ENCODE peak calls at places on chromosomes 1 and 21, in nine cellular contexts. U is dorsolateral prefrontal cortex, L is BE2C, S is GM12864, J is astrocyte of the spinal cord, R is AG09309, K is fibroblast of lung, A is fibroblast of mammary gland, D is IMR-90. G is an unnamed sample.

GRCh38 chr1:218942421-218942820 is 231.3 kb upstream of the LYPLAL1 start:
- DNase-seq in J (peak; percentile 41), K (no peak), U (no peak), A (peak; percentile 82), S (no peak), R (no peak), L (no peak), D (no peak), G (no peak)

GRCh38 chr1:157369808-157370521 is 182.3 kb downstream of the FCRL5 start:
- DNase-seq in K (peak; percentile 47), D (peak; percentile 43), U (no peak), J (peak; percentile 53), R (no peak), L (peak; percentile 43), S (no peak), A (peak; percentile 56), G (peak; percentile 12)

GRCh38 chr1:182392045-182393028 is 747 bp upstream of the GLUL start:
- DNase-seq in S (no peak), J (peak; percentile 29), D (peak; percentile 9), U (peak; percentile 33), A (peak; percentile 41), R (no peak), K (peak; percentile 53), L (no peak), G (no peak)

GRCh38 chr1:161727343-161727924 is 6.1 kb downstream of the FCRLB start:
- DNase-seq in K (peak; percentile 55), D (peak; percentile 84), S (no peak), A (peak; percentile 84), R (peak; percentile 74), J (peak; percentile 87), L (no peak), U (no peak), G (no peak)

GRCh38 chr1:65840683-65841082 is 48.0 kb downstream of the PDE4B start:
- DNase-seq in S (no peak), U (no peak), D (no peak), K (no peak), J (no peak), A (no peak), L (no peak), R (no peak), G (no peak)

GRCh38 chr21:32135401-32136363 is 143.2 kb downstream of the MIS18A start:
- DNase-seq in R (peak; percentile 2), D (peak; percentile 1), S (peak; percentile 46), K (no peak), A (peak; percentile 70), U (peak; percentile 86), J (peak; percentile 71), L (no peak), G (peak; percentile 89)

GRCh38 chr1:3863231-3863935 is 6.1 kb downstream of the DFFB start:
- DNase-seq in A (no peak), K (no peak), J (no peak), R (no peak), S (no peak), U (no peak), D (no peak), L (no peak), G (no peak)

GRCh38 chr1:204102029-204102611 is 29.2 kb downstream of the SOX13 start:
- DNase-seq in J (no peak), U (no peak), D (no peak), L (no peak), S (no peak), R (no peak), K (no peak), A (no peak), G (no peak)

GRCh38 chr1:244712669-244713068 is 59.7 kb downstream of the DESI2 start:
- DNase-seq in J (no peak), U (no peak), S (no peak), R (no peak), L (no peak), A (no peak), D (no peak), K (no peak), G (no peak)

GRCh38 chr1:152015766-152016165 is 21.0 kb downstream of the S100A11 start:
- DNase-seq in U (no peak), R (no peak), K (no peak), L (no peak), A (no peak), J (no peak), D (no peak), S (no peak), G (no peak)

GRCh38 chr1:114340906-114341698 is 169.9 kb downstream of the TRIM33 start:
- DNase-seq in K (no peak), S (no peak), J (no peak), U (no peak), R (no peak), L (no peak), A (no peak), D (no peak), G (no peak)

GRCh38 chr1:108877324-108877812 is 583 bp downstream of the GPSM2 start:
- DNase-seq in U (no peak), A (peak; percentile 57), L (no peak), D (peak; percentile 30), J (peak; percentile 46), S (no peak), R (no peak), K (peak; percentile 47), G (no peak)

GRCh38 chr1:91929246-91929645 is 20.0 kb upstream of the BRDT start:
- DNase-seq in D (no peak), A (no peak), J (no peak), U (no peak), S (no peak), R (no peak), L (no peak), K (peak; percentile 28), G (no peak)

GRCh38 chr1:243490748-243491686 is 235.2 kb downstream of the SDCCAG8 start:
- DNase-seq in L (peak; percentile 26), D (peak; percentile 77), S (no peak), A (peak; percentile 52), K (peak; percentile 56), R (peak; percentile 83), U (no peak), J (peak; percentile 71), G (no peak)

GRCh38 chr1:21344750-21345443 is 54.6 kb upstream of the ECE1 start:
- DNase-seq in A (no peak), D (no peak), R (no peak), S (no peak), U (no peak), J (no peak), K (no peak), L (no peak), G (no peak)

GRCh38 chr1:47571952-47572351 is 134.1 kb downstream of the FOXD2 start:
- DNase-seq in D (no peak), A (no peak), L (no peak), S (no peak), J (no peak), K (no peak), U (no peak), R (no peak), G (no peak)

GRCh38 chr1:165605246-165605645 is 25.8 kb upstream of the MGST3 start:
- DNase-seq in L (no peak), J (no peak), D (no peak), R (no peak), S (no peak), A (no peak), K (no peak), U (no peak), G (no peak)

GRCh38 chr1:73576084-73576483 is 621.9 kb downstream of the LRRIQ3 start:
- DNase-seq in K (no peak), J (no peak), R (no peak), A (no peak), U (no peak), L (no peak), S (no peak), D (no peak), G (no peak)

GRCh38 chr21:19565587-19565986 is 1162.0 kb upstream of the TMPRSS15 start:
- DNase-seq in S (no peak), A (no peak), D (no peak), R (no peak), K (no peak), L (no peak), J (no peak), U (no peak), G (no peak)
- TF ChIP-seq CTCF in S (no peak), A (no peak), D (no peak), R (no peak), K (no peak), L (no peak), J (no peak), U (no peak), G (no peak)

DNA sequence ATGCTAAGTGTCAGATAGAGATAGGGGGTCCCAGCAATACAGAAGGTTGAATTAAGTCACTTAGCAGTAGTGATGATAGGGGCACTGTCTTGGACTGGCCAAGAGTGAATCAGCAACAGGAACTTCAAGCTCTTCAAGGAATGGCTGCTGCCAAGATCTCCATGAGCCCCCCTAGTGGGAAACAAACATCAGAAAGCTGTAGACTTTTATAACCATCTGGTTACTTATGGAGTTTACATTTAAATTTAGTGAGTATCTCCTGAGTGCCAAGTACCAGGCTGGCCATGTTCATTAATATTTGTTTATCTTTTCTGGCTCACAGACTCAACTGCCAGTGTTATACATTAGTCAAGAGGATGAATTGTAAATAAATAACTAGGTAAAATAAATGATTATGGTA is 327.3 kb downstream of the TTLL7 start:
- DNase-seq in R (no peak), U (no peak), J (no peak), K (no peak), L (no peak), A (no peak), D (no peak), S (no peak), G (no peak)
- TF ChIP-seq CTCF in R (no peak), U (no peak), J (no peak), K (no peak), L (no peak), A (no peak), D (no peak), S (no peak), G (no peak)

GRCh38 chr1:188590641-188591040 is 1761.9 kb downstream of the PLA2G4A start:
- DNase-seq in K (no peak), U (no peak), S (no peak), R (no peak), J (no peak), A (no peak), D (no peak), L (no peak), G (no peak)

GRCh38 chr1:188599313-188599712 is 1770.6 kb downstream of the PLA2G4A start:
- DNase-seq in K (no peak), S (no peak), L (no peak), J (no peak), R (no peak), D (no peak), U (no peak), A (no peak), G (no peak)

GRCh38 chr1:188594542-188595235 is 1765.9 kb downstream of the PLA2G4A start:
- DNase-seq in U (no peak), S (no peak), D (no peak), K (no peak), J (no peak), L (no peak), A (no peak), R (no peak), G (no peak)
- TF ChIP-seq CTCF in U (no peak), S (no peak), D (no peak), K (peak; percentile 32), J (no peak), L (peak; percentile 52), A (no peak), R (no peak), G (no peak)

DNA sequence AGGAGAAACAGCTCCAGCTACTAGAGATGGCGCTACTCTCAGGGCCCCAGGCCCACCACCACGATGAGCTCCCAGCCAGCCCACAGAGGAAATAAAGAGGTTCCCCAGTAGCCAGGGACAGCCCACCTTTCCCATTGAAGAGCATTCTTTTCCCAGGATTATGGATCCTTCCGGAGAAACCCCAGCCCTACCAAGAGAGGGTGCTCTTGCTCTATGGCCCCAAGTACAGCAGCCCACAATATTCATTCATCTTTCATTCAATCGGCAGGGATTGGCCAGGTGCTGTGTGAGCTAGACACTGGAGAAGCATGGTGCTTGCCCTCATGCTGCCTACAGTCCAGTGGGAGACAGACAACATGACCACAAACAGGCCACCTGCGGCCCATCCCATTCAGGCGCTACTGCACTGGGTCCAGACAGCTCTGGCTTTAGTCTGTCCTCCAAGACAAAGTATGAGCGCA is 29.9 kb downstream of the PMVK start:
- DNase-seq in J (no peak), L (no peak), K (peak; percentile 4), U (no peak), A (peak; percentile 26), D (no peak), S (no peak), R (no peak), G (no peak)
- TF ChIP-seq CTCF in J (peak; percentile 26), L (peak; percentile 36), K (peak; percentile 35), U (no peak), A (peak; percentile 46), D (peak; percentile 28), S (peak; percentile 49), R (peak; percentile 33), G (peak; percentile 44)